ENCODE peak calls at places on chromosomes 5 and 9, in four cellular contexts. F is adrenal gland, N is sigmoid colon, V is tibial nerve. J is an unnamed sample. For H3K9me3, the result is how much of the 10 kb centered on the place peaks cover.

GRCh38 chr9:90881648-90882047 is 80.0 kb downstream of the SYK start:
- DNase-seq in F (no peak), N (no peak), V (no peak), J (no peak)

GRCh38 chr5:179839328-179840256 is 18.9 kb downstream of the SQSTM1 start:
- DNase-seq in F (peak), N (peak), V (no peak), J (no peak)

GRCh38 chr5:149807614-149808013 is 77.5 kb downstream of the PPARGC1B start:
- DNase-seq in F (no peak), N (no peak), V (no peak), J (no peak)

GRCh38 chr5:113807384-113808053 is 294.0 kb downstream of the YTHDC2 start:
- DNase-seq in F (no peak), N (peak), V (no peak), J (no peak)

GRCh38 chr9:20558609-20559016 is 63.7 kb downstream of the MLLT3 start:
- DNase-seq in F (peak), N (no peak), V (no peak), J (no peak)

GRCh38 chr9:130887494-130888144 is 9.0 kb downstream of the QRFP start:
- DNase-seq in F (no peak), N (no peak), V (no peak), J (no peak)

GRCh38 chr5:128172102-128172501 is 88.5 kb downstream of the SLC12A2 start:
- DNase-seq in F (no peak), N (no peak), V (no peak), J (no peak)

GRCh38 chr5:122858451-122858850 is 13.0 kb downstream of the SNX24 start:
- DNase-seq in F (no peak), N (no peak), V (no peak), J (no peak)

GRCh38 chr9:99266136-99267023 is 44.3 kb downstream of the SEC61B start:
- DNase-seq in F (peak), N (peak), V (peak), J (no peak)

GRCh38 chr5:62645223-62645622 is 66.6 kb downstream of the LRRC70 start:
- DNase-seq in F (no peak), N (no peak), V (no peak), J (no peak)

GRCh38 chr9:126519660-126520425 is 93.9 kb upstream of the LMX1B start:
- DNase-seq in F (no peak), N (peak), V (no peak), J (no peak)

GRCh38 chr5:91280062-91280941 is 102.8 kb downstream of the ARRDC3 start:
- DNase-seq in F (peak), N (peak), V (peak), J (peak)

GRCh38 chr9:91119147-91119546 is 242.6 kb downstream of the AUH start:
- DNase-seq in F (no peak), N (no peak), V (no peak), J (no peak)

GRCh38 chr5:39014544-39014943 is 59.7 kb downstream of the RICTOR start:
- DNase-seq in F (no peak), N (no peak), V (no peak), J (no peak)

GRCh38 chr5:31993182-31993961 is 180.7 kb downstream of the GOLPH3 start:
- DNase-seq in F (no peak), N (no peak), V (no peak), J (no peak)

GRCh38 chr9:136881691-136882108 is 4.6 kb upstream of the TRAF2 start:
- DNase-seq in F (no peak), N (no peak), V (no peak), J (no peak)

GRCh38 chr5:166358127-166358840 is 1933.2 kb upstream of the WWC1 start:
- DNase-seq in F (no peak), N (no peak), V (no peak), J (no peak)

GRCh38 chr5:159851053-159851452 is 65.2 kb upstream of the ADRA1B start:
- DNase-seq in F (no peak), N (no peak), V (no peak), J (no peak)

GRCh38 chr5:53031695-53032096 is 42.5 kb downstream of the ITGA2 start:
- DNase-seq in F (peak), N (no peak), V (no peak), J (no peak)

GRCh38 chr5:107958861-107959260 is 288.1 kb upstream of the EFNA5 start:
- DNase-seq in F (no peak), N (no peak), V (no peak), J (no peak)

GRCh38 chr5:91224459-91224858 is 158.7 kb downstream of the ARRDC3 start:
- DNase-seq in F (no peak), N (no peak), V (no peak), J (no peak)

GRCh38 chr5:142012186-142012785 is 541 bp downstream of the GNPDA1 start:
- DNase-seq in F (peak), N (peak), V (peak), J (no peak)

GRCh38 chr9:34610434-34611206 is 1.3 kb downstream of the RPP25L start:
- DNase-seq in F (no peak), N (no peak), V (no peak), J (no peak)

GRCh38 chr5:72693001-72693442 is 123.4 kb upstream of the TNPO1 start:
- DNase-seq in F (no peak), N (no peak), V (no peak), J (no peak)

GRCh38 chr9:72596451-72597180 is 75.2 kb downstream of the TMC1 start:
- DNase-seq in F (no peak), N (no peak), V (no peak), J (no peak)

GRCh38 chr9:105216440-105217178 is 27.8 kb upstream of the SLC44A1 start:
- DNase-seq in F (peak), N (no peak), V (no peak), J (no peak)

GRCh38 chr9:135461936-135462335 is 17.6 kb upstream of the PPP1R26 start:
- DNase-seq in F (no peak), N (no peak), V (no peak), J (no peak)

GRCh38 chr9:25094518-25094917 is 548.8 kb upstream of the IZUMO3 start:
- DNase-seq in F (no peak), N (no peak), V (no peak), J (no peak)

GRCh38 chr5:56801256-56801655 is 14.1 kb upstream of the MAP3K1 start:
- DNase-seq in F (no peak), N (no peak), V (no peak), J (no peak)

GRCh38 chr9:32550046-32550608 is 2.0 kb upstream of the SMIM27 start:
- DNase-seq in F (no peak), N (no peak), V (no peak), J (no peak)

GRCh38 chr5:72252574-72253155 is 67.4 kb downstream of the MRPS27 start:
- DNase-seq in F (no peak), N (no peak), V (no peak), J (no peak)

GRCh38 chr9:133935328-133936040 is 56.6 kb downstream of the VAV2 start:
- DNase-seq in F (peak), N (peak), V (peak), J (no peak)

GRCh38 chr9:133876144-133876543 is 116.0 kb downstream of the VAV2 start:
- DNase-seq in F (no peak), N (no peak), V (no peak), J (no peak)

GRCh38 chr5:11803436-11803835 is 100.8 kb downstream of the CTNND2 start:
- DNase-seq in F (no peak), N (no peak), V (no peak), J (no peak)

GRCh38 chr5:79357401-79357800 is 121.5 kb downstream of the JMY start:
- DNase-seq in F (no peak), N (no peak), V (no peak), J (no peak)
- H3K9me3 ChIP-seq in F (under half), N (under half), V (under half), J (under half)

GRCh38 chr5:172144291-172144815 is 43.7 kb downstream of the STK10 start:
- DNase-seq in F (peak), N (no peak), V (peak), J (no peak)
- H3K4me3 ChIP-seq in F (no peak), N (no peak), V (no peak), J (no peak)

GRCh38 chr9:12185856-12186255 is 507.3 kb upstream of the TYRP1 start:
- DNase-seq in F (no peak), N (no peak), V (no peak), J (no peak)
- H3K9me3 ChIP-seq in F (under half), N (under half), V (under half), J (under half)

GRCh38 chr5:65862384-65862783 is 64.0 kb upstream of the ERBIN start:
- DNase-seq in F (no peak), N (no peak), V (no peak), J (no peak)
- H3K4me3 ChIP-seq in F (no peak), N (no peak), V (no peak), J (no peak)